ENCODE peak calls at places on chromosomes 13 and 19, in four cellular contexts. One of them, this sample, is unnamed.

GRCh38 chr19:31346660-31347059 is 2.6 kb downstream of the TSHZ3 start:
- DNase-seq in M059J: no peak
- DNase-seq in Caco-2: no peak
- DNase-seq in prostate gland: no peak
- DNase-seq in this sample: no peak

GRCh38 chr13:114279146-114279545 is 2.3 kb upstream of the UPF3A start:
- DNase-seq in M059J: no peak
- DNase-seq in Caco-2: no peak
- DNase-seq in prostate gland: no peak
- DNase-seq in this sample: no peak

GRCh38 chr13:50390503-50391248 is 375.4 kb downstream of the KCNRG start:
- DNase-seq in M059J: no peak
- DNase-seq in Caco-2: no peak
- DNase-seq in prostate gland: no peak
- DNase-seq in this sample: no peak

GRCh38 chr13:66675620-66676019 is 554.5 kb downstream of the PCDH9 start:
- DNase-seq in M059J: no peak
- DNase-seq in Caco-2: no peak
- DNase-seq in prostate gland: no peak
- DNase-seq in this sample: no peak

GRCh38 chr19:50039968-50040367 is 14.2 kb downstream of the ZNF473 start:
- DNase-seq in M059J: no peak
- DNase-seq in Caco-2: no peak
- DNase-seq in prostate gland: no peak
- DNase-seq in this sample: no peak

GRCh38 chr13:79534596-79534995 is 53.6 kb downstream of the NDFIP2 start:
- DNase-seq in M059J: no peak
- DNase-seq in Caco-2: no peak
- DNase-seq in prostate gland: no peak
- DNase-seq in this sample: no peak

GRCh38 chr19:4393947-4394590 is 6.3 kb downstream of the SH3GL1 start:
- DNase-seq in M059J: no peak
- DNase-seq in Caco-2: no peak
- DNase-seq in prostate gland: no peak
- DNase-seq in this sample: no peak

GRCh38 chr13:114068723-114069322 is 63.6 kb downstream of the RASA3 start:
- DNase-seq in M059J: peak; percentile 7
- DNase-seq in Caco-2: no peak
- DNase-seq in prostate gland: no peak
- DNase-seq in this sample: peak; percentile 84

GRCh38 chr13:97492257-97492656 is 58.3 kb downstream of the RAP2A start:
- DNase-seq in M059J: no peak
- DNase-seq in Caco-2: no peak
- DNase-seq in prostate gland: no peak
- DNase-seq in this sample: no peak

GRCh38 chr13:98746968-98747367 is 5.5 kb downstream of the SLC15A1 start:
- DNase-seq in M059J: peak; percentile 22
- DNase-seq in Caco-2: peak; percentile 73
- DNase-seq in prostate gland: no peak
- DNase-seq in this sample: no peak

GRCh38 chr19:4089400-4089908 is 22.8 kb upstream of the ZBTB7A start:
- DNase-seq in M059J: no peak
- DNase-seq in Caco-2: no peak
- DNase-seq in prostate gland: no peak
- DNase-seq in this sample: no peak

GRCh38 chr13:113804703-113805430 is 45.8 kb downstream of the TMEM255B start:
- DNase-seq in M059J: no peak
- DNase-seq in Caco-2: no peak
- DNase-seq in prostate gland: no peak
- DNase-seq in this sample: no peak

GRCh38 chr19:9940778-9941177 is 4.5 kb upstream of the OLFM2 start:
- DNase-seq in M059J: peak; percentile 76
- DNase-seq in Caco-2: no peak
- DNase-seq in prostate gland: no peak
- DNase-seq in this sample: no peak

GRCh38 chr13:32300920-32301319 is 14.2 kb downstream of the ZAR1L start:
- DNase-seq in M059J: no peak
- DNase-seq in Caco-2: no peak
- DNase-seq in prostate gland: no peak
- DNase-seq in this sample: no peak

GRCh38 chr13:109465151-109465550 is 321.2 kb downstream of the IRS2 start:
- DNase-seq in M059J: no peak
- DNase-seq in Caco-2: no peak
- DNase-seq in prostate gland: no peak
- DNase-seq in this sample: no peak

GRCh38 chr13:97020689-97021240 is 26.5 kb upstream of the OXGR1 start:
- DNase-seq in M059J: no peak
- DNase-seq in Caco-2: no peak
- DNase-seq in prostate gland: no peak
- DNase-seq in this sample: no peak

GRCh38 chr13:44605275-44605674 is 29.1 kb upstream of the TSC22D1 start:
- DNase-seq in M059J: no peak
- DNase-seq in Caco-2: no peak
- DNase-seq in prostate gland: no peak
- DNase-seq in this sample: no peak

This sample was measured in posterior cingulate gyrus.